ENCODE peak calls at places on chromosomes 12 and 14, in four cellular contexts. E is WTC11, K is K562, F is H1. O is an unnamed sample.

GRCh38 chr12:115088328-115088994 is 404.5 kb upstream of the TBX3 start:
- DNase-seq in E (no peak), K (no peak), F (no peak), O (no peak)

GRCh38 chr12:64616221-64616620 is 5.9 kb downstream of the RASSF3 start:
- DNase-seq in E (no peak), K (no peak), F (no peak), O (no peak)

GRCh38 chr14:100538566-100539318 is 48.5 kb downstream of the BEGAIN start:
- DNase-seq in E (no peak), K (no peak), F (no peak), O (peak)

GRCh38 chr12:57780284-57780897 is 2.2 kb upstream of the TSFM start:
- DNase-seq in E (no peak), K (no peak), F (no peak), O (no peak)

GRCh38 chr14:40216976-40217375 is 784.7 kb upstream of the FBXO33 start:
- DNase-seq in E (no peak), K (no peak), F (no peak), O (no peak)

GRCh38 chr12:39122562-39123204 is 217.3 kb upstream of the CPNE8 start:
- DNase-seq in E (peak), K (peak), F (peak), O (no peak)

GRCh38 chr12:94042321-94042720 is 106.1 kb upstream of the PLXNC1 start:
- DNase-seq in E (no peak), K (no peak), F (no peak), O (no peak)

GRCh38 chr14:101774814-101775213 is 13.3 kb downstream of the PPP2R5C start:
- DNase-seq in E (no peak), K (no peak), F (no peak), O (no peak)

GRCh38 chr12:70243510-70244331 is 488 bp downstream of the CNOT2 start:
- DNase-seq in E (peak), K (peak), F (no peak), O (peak)

GRCh38 chr12:12108441-12109058 is 37.8 kb downstream of the BCL2L14 start:
- DNase-seq in E (no peak), K (no peak), F (no peak), O (no peak)

GRCh38 chr14:34059925-34060746 is 109.3 kb upstream of the EGLN3 start:
- DNase-seq in E (peak), K (peak), F (no peak), O (peak)

GRCh38 chr12:100564090-100564489 is 9.4 kb upstream of the GAS2L3 start:
- DNase-seq in E (no peak), K (no peak), F (no peak), O (no peak)

GRCh38 chr12:106358410-106359241 is 1.1 kb downstream of the POLR3B start:
- DNase-seq in E (no peak), K (peak), F (no peak), O (peak)

GRCh38 chr14:51157012-51157411 is 62.1 kb upstream of the TRIM9 start:
- DNase-seq in E (no peak), K (peak), F (no peak), O (peak)

GRCh38 chr12:95980437-95980836 is 15.7 kb downstream of the HAL start:
- DNase-seq in E (no peak), K (no peak), F (no peak), O (no peak)

GRCh38 chr14:93173943-93174395 is 10.7 kb downstream of the MOAP1 start:
- DNase-seq in E (no peak), K (peak), F (no peak), O (peak)

GRCh38 chr14:59619071-59619470 is 42.5 kb upstream of the CCDC175 start:
- DNase-seq in E (no peak), K (no peak), F (no peak), O (no peak)

GRCh38 chr12:17062296-17063061 is 456.5 kb upstream of the LMO3 start:
- DNase-seq in E (no peak), K (no peak), F (no peak), O (no peak)

GRCh38 chr14:21987937-21988336 is 314.3 kb upstream of the OR4E1 start:
- DNase-seq in E (peak), K (peak), F (no peak), O (peak)

GRCh38 chr14:91315844-91316267 is 71.4 kb upstream of the GPR68 start:
- DNase-seq in E (no peak), K (no peak), F (no peak), O (no peak)

GRCh38 chr14:75647650-75648049 is 13.0 kb downstream of the ERG28 start:
- DNase-seq in E (no peak), K (no peak), F (no peak), O (no peak)

GRCh38 chr14:95313707-95314106 is 6.0 kb downstream of the CLMN start:
- DNase-seq in E (no peak), K (no peak), F (no peak), O (no peak)

GRCh38 chr12:27424631-27425230 is 21.8 kb upstream of the SMCO2 start:
- DNase-seq in E (no peak), K (peak), F (no peak), O (peak)

GRCh38 chr12:120800665-120801064 is 75.0 kb downstream of the ACADS start:
- DNase-seq in E (no peak), K (no peak), F (no peak), O (no peak)
- TF ChIP-seq TEAD4 in E (no peak), K (no peak), F (no peak), O (no peak)

DNA sequence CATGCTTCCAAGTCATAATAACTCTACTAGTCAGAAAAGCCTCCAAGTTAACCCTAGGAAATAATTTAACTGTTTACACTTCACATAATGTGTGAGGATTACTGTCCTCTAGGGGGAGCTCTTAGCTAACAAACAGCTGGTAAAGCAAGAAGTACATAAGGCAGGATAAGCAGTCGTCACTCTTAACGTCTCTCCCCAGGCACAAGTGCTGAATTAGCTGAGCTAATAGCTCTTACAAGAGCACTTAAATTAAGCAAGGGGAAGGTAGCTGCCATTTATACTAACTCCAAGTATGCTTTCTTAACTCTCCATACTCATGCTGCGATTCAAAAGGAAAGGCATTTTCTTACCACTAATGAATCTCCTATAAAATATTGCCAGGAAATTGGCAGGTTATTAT is 79.3 kb upstream of the TSPAN11 start:
- DNase-seq in E (no peak), K (peak), F (no peak), O (peak)
- TF ChIP-seq TEAD4 in E (no peak), K (no peak), F (no peak), O (no peak)

GRCh38 chr12:76346236-76346635 is 2.0 kb downstream of the BBS10 start:
- DNase-seq in E (no peak), K (no peak), F (no peak), O (no peak)
- TF ChIP-seq TEAD4 in E (no peak), K (no peak), F (no peak), O (no peak)

GRCh38 chr14:35164849-35165248 is 42.5 kb downstream of the PRORP start:
- DNase-seq in E (no peak), K (no peak), F (no peak), O (no peak)
- TF ChIP-seq TEAD4 in E (no peak), K (no peak), F (no peak), O (no peak)

DNA sequence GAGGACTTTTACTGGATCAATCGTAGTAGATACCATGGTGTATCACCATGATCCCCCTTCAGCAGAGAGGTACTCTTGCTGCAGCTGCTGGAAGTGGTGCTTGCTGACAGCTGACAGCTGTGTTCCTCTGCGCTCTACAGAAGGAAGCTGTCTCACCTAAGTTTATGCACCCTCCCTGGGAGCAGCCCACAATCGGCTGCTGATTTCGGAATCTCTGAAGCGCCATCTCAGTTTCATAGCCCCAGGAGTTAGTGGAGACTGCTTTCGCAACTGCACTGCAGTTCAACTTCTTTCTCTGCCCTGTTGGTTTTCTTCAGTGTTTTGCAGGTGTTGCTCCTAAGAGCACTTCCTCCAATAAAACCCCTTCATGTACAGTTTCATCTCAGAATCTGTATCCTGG is 237.9 kb downstream of the PAWR start:
- DNase-seq in E (no peak), K (no peak), F (no peak), O (no peak)
- TF ChIP-seq TEAD4 in E (no peak), K (no peak), F (no peak), O (no peak)

GRCh38 chr12:121144416-121144914 is 11.8 kb downstream of the P2RX7 start:
- DNase-seq in E (no peak), K (no peak), F (no peak), O (no peak)
- TF ChIP-seq TEAD4 in E (no peak), K (no peak), F (no peak), O (no peak)

O was measured in SK-N-SH.